ENCODE peak calls at places on chromosomes 13 and 19, in nine cellular contexts. G is kidney glomerular epithelial cell; P is KG1; I is colonic mucosa; W is EL; M is nephron progenitor cell; E is endodermal cell; Z is body of pancreas; R is activated T-helper 1 cell treated with anti-CD3 and anti-CD28 coated beads, Interleukin-2, amount 50 U/mL, for 16 hours. U is an unnamed sample.

GRCh38 chr13:48185018-48185417 is 48.0 kb upstream of the ITM2B start:
- DNase-seq in G (no peak), P (no peak), I (no peak), W (no peak), M (no peak), E (no peak), Z (no peak), R (no peak), U (no peak)

GRCh38 chr19:3821857-3822364 is 35.7 kb upstream of the MATK start:
- DNase-seq in G (no peak), P (no peak), I (peak; percentile 72), W (peak; percentile 37), M (peak; percentile 87), E (peak; percentile 95), Z (peak; percentile 69), R (peak; percentile 94), U (peak; percentile 40)

GRCh38 chr13:113407103-113407530 is 43.2 kb upstream of the GRTP1 start:
- DNase-seq in G (no peak), P (no peak), I (no peak), W (no peak), M (no peak), E (peak; percentile 33), Z (no peak), R (no peak), U (no peak)

GRCh38 chr13:59120297-59120843 is 1043.4 kb downstream of the DIAPH3 start:
- DNase-seq in G (no peak), P (no peak), I (no peak), W (no peak), M (no peak), E (no peak), Z (no peak), R (no peak), U (no peak)

GRCh38 chr13:101751488-101751887 is 299.0 kb downstream of the ITGBL1 start:
- DNase-seq in G (no peak), P (no peak), I (no peak), W (peak; percentile 92), M (no peak), E (no peak), Z (no peak), R (no peak), U (no peak)

GRCh38 chr19:4991538-4991937 is 22.6 kb downstream of the KDM4B start:
- DNase-seq in G (no peak), P (no peak), I (no peak), W (no peak), M (no peak), E (no peak), Z (no peak), R (no peak), U (no peak)

GRCh38 chr19:13082192-13083007 is 20.3 kb downstream of the LYL1 start:
- DNase-seq in G (no peak), P (no peak), I (no peak), W (no peak), M (peak; percentile 61), E (peak; percentile 85), Z (peak; percentile 26), R (no peak), U (no peak)

GRCh38 chr19:37691881-37692504 is 27.6 kb downstream of the ZNF607 start:
- DNase-seq in G (peak; percentile 56), P (peak; percentile 45), I (peak; percentile 82), W (peak; percentile 63), M (peak; percentile 66), E (peak; percentile 91), Z (peak; percentile 68), R (peak; percentile 54), U (no peak)

GRCh38 chr19:37975596-37976515 is 68.8 kb downstream of the SIPA1L3 start:
- DNase-seq in G (no peak), P (no peak), I (no peak), W (no peak), M (no peak), E (no peak), Z (no peak), R (no peak), U (no peak)

U was measured in HCT116.